ENCODE peak calls at places on chromosomes 6 and 20, in eight cellular contexts. A is heart left ventricle, T is ovary, N is HCT116, W is breast epithelium, O is HepG2, E is stomach, J is endothelial cell of umbilical vein. M is an unnamed sample.

GRCh38 chr6:35319346-35320030 is 21.9 kb downstream of the DEF6 start:
- DNase-seq in A (no peak), T (no peak), N (no peak), W (no peak), O (no peak), E (no peak), J (no peak), M (no peak)

GRCh38 chr20:6055161-6055783 is 1.4 kb upstream of the LRRN4 start:
- DNase-seq in A (no peak), T (no peak), N (no peak), W (no peak), O (no peak), E (no peak), J (no peak), M (no peak)

GRCh38 chr6:107179004-107179403 is 63.7 kb upstream of the BEND3 start:
- DNase-seq in A (no peak), T (no peak), N (peak), W (no peak), O (no peak), E (no peak), J (peak), M (no peak)

GRCh38 chr6:130516604-130517003 is 150.8 kb downstream of the TMEM200A start:
- DNase-seq in A (no peak), T (no peak), N (no peak), W (no peak), O (no peak), E (no peak), J (no peak), M (no peak)

GRCh38 chr20:10239954-10240353 is 21.3 kb downstream of the SNAP25 start:
- DNase-seq in A (no peak), T (no peak), N (no peak), W (peak), O (peak), E (peak), J (peak), M (no peak)

GRCh38 chr20:50628326-50628725 is 63.0 kb downstream of the RIPOR3 start:
- DNase-seq in A (no peak), T (no peak), N (no peak), W (no peak), O (peak), E (no peak), J (no peak), M (no peak)

GRCh38 chr20:47481330-47482216 is 20.1 kb upstream of the NCOA3 start:
- DNase-seq in A (no peak), T (no peak), N (no peak), W (no peak), O (no peak), E (no peak), J (no peak), M (no peak)

GRCh38 chr6:118788702-118789101 is 105.2 kb upstream of the ASF1A start:
- DNase-seq in A (no peak), T (no peak), N (no peak), W (no peak), O (no peak), E (no peak), J (no peak), M (no peak)

GRCh38 chr20:4171538-4172116 is 156.3 kb upstream of the RNF24 start:
- DNase-seq in A (no peak), T (no peak), N (no peak), W (no peak), O (peak), E (no peak), J (peak), M (no peak)

GRCh38 chr6:42335896-42336295 is 115.8 kb downstream of the TRERF1 start:
- DNase-seq in A (no peak), T (no peak), N (no peak), W (no peak), O (no peak), E (no peak), J (no peak), M (no peak)

GRCh38 chr6:44397424-44398169 is 10.1 kb downstream of the CDC5L start:
- DNase-seq in A (no peak), T (no peak), N (no peak), W (no peak), O (peak), E (no peak), J (no peak), M (no peak)

DNA sequence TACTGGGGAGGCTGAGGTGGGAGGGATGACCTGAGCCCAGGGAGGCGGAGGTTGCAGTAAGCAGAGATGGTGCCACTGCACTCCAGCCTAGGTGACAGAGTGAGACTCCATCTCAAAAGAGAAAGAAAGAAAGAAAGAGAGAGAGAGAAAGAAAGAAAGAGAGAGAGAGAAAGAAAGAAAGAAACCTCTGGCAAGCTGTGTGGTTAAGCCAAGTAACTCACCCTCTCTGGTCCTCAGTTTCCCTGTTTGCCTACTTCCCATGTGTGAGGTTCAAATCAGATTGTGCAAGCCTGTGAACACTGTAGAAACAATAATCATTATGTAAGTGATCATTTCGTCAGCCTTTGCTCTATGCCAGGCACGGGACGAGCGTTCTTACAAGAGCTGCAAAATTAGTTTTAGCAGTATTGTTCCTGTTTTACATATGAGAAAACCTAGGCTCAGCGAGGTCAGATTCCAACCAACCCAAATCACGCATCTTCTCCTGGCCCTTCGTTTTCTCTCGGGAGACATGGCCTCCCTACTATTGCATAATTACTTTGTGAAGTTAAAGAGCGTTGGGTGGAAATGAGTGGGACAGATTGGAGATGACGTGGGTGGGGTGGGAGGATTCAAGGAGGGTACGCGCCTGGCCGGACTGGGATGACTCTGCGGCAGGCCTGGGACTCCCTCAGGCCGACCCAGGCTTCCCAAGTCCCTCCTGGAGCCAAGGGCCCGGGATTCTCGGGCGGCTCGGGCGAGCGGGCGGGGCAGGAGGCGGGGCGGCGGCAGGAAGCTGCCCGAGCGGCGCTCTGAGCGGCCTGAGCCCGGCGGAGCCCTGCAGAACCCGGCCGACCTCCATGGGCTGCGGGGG is at the start of gene SNX21:
- DNase-seq in A (peak), T (peak), N (no peak), W (peak), O (peak), E (peak), J (peak), M (peak)
- TF ChIP-seq POLR2A in A (no peak), T (no peak), N (no peak), W (no peak), O (peak), E (no peak), J (no peak), M (peak)

GRCh38 chr6:169934699-169935347 is 183.4 kb downstream of the ERMARD start:
- DNase-seq in A (no peak), T (no peak), N (no peak), W (no peak), O (no peak), E (no peak), J (peak), M (no peak)

GRCh38 chr6:169932491-169932890 is 181.1 kb downstream of the ERMARD start:
- DNase-seq in A (no peak), T (no peak), N (no peak), W (no peak), O (no peak), E (no peak), J (no peak), M (no peak)

GRCh38 chr6:169935348-169935718 is 183.9 kb downstream of the ERMARD start:
- DNase-seq in A (no peak), T (no peak), N (no peak), W (no peak), O (no peak), E (no peak), J (peak), M (no peak)

GRCh38 chr6:169933839-169934698 is 182.6 kb downstream of the ERMARD start:
- DNase-seq in A (peak), T (peak), N (no peak), W (peak), O (no peak), E (peak), J (peak), M (peak)

GRCh38 chr6:169933251-169933821 is 181.9 kb downstream of the ERMARD start:
- DNase-seq in A (no peak), T (no peak), N (no peak), W (no peak), O (no peak), E (peak), J (no peak), M (no peak)
- TF ChIP-seq CTCF in A (no peak), T (no peak), N (no peak), W (no peak), O (no peak), E (no peak), J (no peak), M (no peak)

GRCh38 chr20:41619360-41620115 is 1.4 kb upstream of the CHD6 start:
- DNase-seq in A (no peak), T (no peak), N (no peak), W (no peak), O (no peak), E (no peak), J (no peak), M (no peak)

GRCh38 chr20:41617059-41617921 is 887 bp downstream of the CHD6 start:
- DNase-seq in A (peak), T (peak), N (no peak), W (no peak), O (peak), E (no peak), J (peak), M (peak)

GRCh38 chr20:41618807-41619294 is 674 bp upstream of the CHD6 start:
- DNase-seq in A (no peak), T (no peak), N (no peak), W (no peak), O (no peak), E (peak), J (peak), M (no peak)

GRCh38 chr20:41616228-41616627 is 1.9 kb downstream of the CHD6 start:
- DNase-seq in A (no peak), T (no peak), N (no peak), W (no peak), O (peak), E (no peak), J (no peak), M (no peak)

DNA sequence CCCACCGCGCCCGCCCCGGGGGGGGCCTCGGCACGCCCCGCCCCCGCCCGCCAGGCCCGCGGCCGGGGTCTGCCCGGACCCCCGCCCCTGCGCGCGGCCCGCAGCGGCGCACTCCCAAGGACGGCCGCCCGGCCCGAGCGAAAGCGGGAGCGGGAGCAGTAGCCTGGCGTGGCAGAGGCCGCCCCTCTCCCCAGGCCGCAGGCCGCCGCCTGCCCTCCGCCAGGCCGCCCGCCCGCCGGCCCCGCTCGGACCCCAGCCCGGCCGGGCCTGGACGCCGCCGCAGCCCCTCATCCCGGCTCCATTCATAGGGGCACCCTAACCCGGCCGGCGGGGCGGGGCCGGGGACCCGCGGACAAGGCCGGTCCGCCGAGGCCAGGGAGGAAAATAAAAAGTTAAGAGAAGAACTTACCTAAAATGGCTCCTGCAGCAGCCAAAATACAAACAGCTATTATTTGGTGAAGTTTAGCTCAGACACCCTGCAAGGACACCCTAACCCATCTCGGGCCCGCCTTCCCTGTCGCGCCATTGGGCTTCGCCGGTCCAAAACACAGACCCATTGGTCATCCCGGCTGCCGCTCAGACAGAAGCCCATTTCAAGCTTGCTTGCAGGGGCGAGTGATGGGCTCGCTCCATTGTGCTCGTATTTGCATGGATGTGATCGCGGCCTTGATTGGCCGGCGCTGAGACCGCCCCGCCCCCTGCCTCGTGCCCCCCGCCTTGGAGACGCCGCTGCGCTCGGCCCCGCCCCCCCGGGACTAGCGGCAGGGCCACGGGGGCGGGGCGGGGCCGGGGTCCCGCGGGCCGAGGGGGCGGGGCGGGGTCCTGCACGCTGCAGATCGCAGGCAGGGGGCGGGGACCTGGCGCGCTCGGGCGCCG is at the start of gene CHD6:
- DNase-seq in A (peak), T (peak), N (peak), W (peak), O (peak), E (peak), J (peak), M (peak)
- TF ChIP-seq POLR2A in A (no peak), T (no peak), N (no peak), W (no peak), O (peak), E (no peak), J (no peak), M (no peak)

DNA sequence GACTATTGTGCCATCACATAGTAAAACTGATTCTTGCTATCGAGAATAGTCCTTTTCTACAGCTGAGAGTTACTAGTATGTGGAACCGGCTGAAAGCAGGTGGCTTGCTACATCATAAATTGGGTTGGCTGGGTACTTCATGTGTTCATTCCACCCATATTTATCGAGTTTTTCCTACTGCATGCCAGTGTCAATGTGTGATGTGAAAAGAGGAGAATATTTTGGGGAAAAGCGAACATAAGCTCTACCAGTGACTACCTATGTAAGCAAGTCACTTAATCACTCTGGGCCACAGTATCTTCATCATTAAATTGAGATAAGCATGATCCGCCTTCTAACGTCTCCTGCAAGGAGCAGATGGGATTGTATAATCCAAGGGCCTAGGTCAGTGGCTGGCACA is 61.0 kb downstream of the TSHZ2 start:
- DNase-seq in A (no peak), T (no peak), N (no peak), W (no peak), O (no peak), E (no peak), J (no peak), M (no peak)
- TF ChIP-seq CTCF in A (no peak), T (no peak), N (no peak), W (no peak), O (no peak), E (no peak), J (no peak), M (no peak)

GRCh38 chr6:17157617-17158016 is 55.8 kb downstream of the STMND1 start:
- DNase-seq in A (no peak), T (no peak), N (no peak), W (no peak), O (no peak), E (no peak), J (no peak), M (no peak)
- TF ChIP-seq POLR2A in A (no peak), T (no peak), N (no peak), W (no peak), O (no peak), E (no peak), J (no peak), M (no peak)

GRCh38 chr6:147776631-147777030 is 268.1 kb downstream of the SAMD5 start:
- DNase-seq in A (no peak), T (no peak), N (no peak), W (no peak), O (no peak), E (no peak), J (no peak), M (no peak)

GRCh38 chr6:147770221-147770620 is 261.7 kb downstream of the SAMD5 start:
- DNase-seq in A (no peak), T (no peak), N (no peak), W (no peak), O (no peak), E (no peak), J (no peak), M (no peak)

GRCh38 chr6:147779624-147780023 is 271.1 kb downstream of the SAMD5 start:
- DNase-seq in A (no peak), T (no peak), N (no peak), W (no peak), O (no peak), E (no peak), J (no peak), M (no peak)

GRCh38 chr6:147772724-147773123 is 264.2 kb downstream of the SAMD5 start:
- DNase-seq in A (no peak), T (no peak), N (no peak), W (no peak), O (no peak), E (no peak), J (no peak), M (no peak)

DNA sequence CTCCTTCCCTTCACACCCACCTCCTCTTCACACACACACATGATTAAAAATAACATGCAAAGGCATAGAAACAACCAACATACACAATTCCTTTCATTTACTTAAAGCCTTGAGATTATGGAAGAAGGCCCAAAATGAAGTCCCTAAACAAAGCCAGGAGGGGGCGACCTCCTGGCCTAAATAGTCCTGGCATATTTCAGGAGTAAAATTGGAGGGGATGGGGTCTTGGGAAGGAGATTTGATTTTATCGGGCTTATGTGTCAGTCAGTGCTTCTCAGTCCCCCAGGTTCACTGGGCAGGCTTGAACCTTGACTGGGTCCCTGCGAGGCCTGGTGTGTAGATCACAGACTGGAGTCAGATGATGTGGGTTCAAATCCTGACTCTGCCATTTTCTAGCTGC is 266.4 kb downstream of the SAMD5 start:
- DNase-seq in A (no peak), T (no peak), N (no peak), W (no peak), O (peak), E (no peak), J (no peak), M (no peak)
- TF ChIP-seq CTCF in A (no peak), T (no peak), N (peak), W (no peak), O (peak), E (no peak), J (peak), M (no peak)

GRCh38 chr20:53642196-53643030 is 48.8 kb upstream of the ZNF217 start:
- DNase-seq in A (peak), T (no peak), N (peak), W (no peak), O (peak), E (peak), J (no peak), M (peak)
- TF ChIP-seq POLR2A in A (no peak), T (no peak), N (no peak), W (no peak), O (peak), E (no peak), J (no peak), M (no peak)